ENCODE peak calls at places on chromosome 2, in six cellular contexts. C is cardiac fibroblast, D is epithelial cell of esophagus, F is progenitor cell of endocrine pancreas, B is heart left ventricle, L is tibial nerve. N is an unnamed sample.

GRCh38 chr2:217852812-217853211 is 150.0 kb downstream of the TNS1 start:
- DNase-seq in C (no peak), D (no peak), F (no peak), B (no peak), L (no peak), N (no peak)

GRCh38 chr2:95354925-95355324 is 47.6 kb upstream of the FAHD2A start:
- DNase-seq in C (no peak), D (no peak), F (no peak), B (peak; percentile 6), L (no peak), N (no peak)

GRCh38 chr2:96409543-96410184 is 74.1 kb downstream of the NCAPH start:
- DNase-seq in C (peak; percentile 15), D (no peak), F (no peak), B (peak; percentile 31), L (no peak), N (no peak)

GRCh38 chr2:217792611-217793527 is 209.9 kb downstream of the TNS1 start:
- DNase-seq in C (peak; percentile 39), D (no peak), F (no peak), B (no peak), L (no peak), N (peak; percentile 45)

GRCh38 chr2:240292622-240293021 is 142.8 kb upstream of the GPC1 start:
- DNase-seq in C (no peak), D (no peak), F (no peak), B (no peak), L (no peak), N (no peak)

GRCh38 chr2:144659731-144660275 is 139.9 kb upstream of the ZEB2 start:
- DNase-seq in C (peak; percentile 95), D (peak; percentile 99), F (no peak), B (no peak), L (no peak), N (no peak)

GRCh38 chr2:25473758-25474335 is 132.1 kb upstream of the DNMT3A start:
- DNase-seq in C (no peak), D (no peak), F (no peak), B (peak; percentile 24), L (no peak), N (no peak)

GRCh38 chr2:120472891-120473309 is 127.0 kb downstream of the INHBB start:
- DNase-seq in C (no peak), D (peak; percentile 99), F (no peak), B (no peak), L (no peak), N (no peak)

GRCh38 chr2:130231656-130232055 is 33.4 kb upstream of the TUBA3E start:
- DNase-seq in C (no peak), D (no peak), F (no peak), B (no peak), L (no peak), N (no peak)

GRCh38 chr2:24245986-24246779 is 71.3 kb downstream of the FAM228A start:
- DNase-seq in C (peak; percentile 61), D (peak; percentile 54), F (no peak), B (no peak), L (no peak), N (no peak)

GRCh38 chr2:204150695-204151240 is 214.2 kb downstream of the ICOS start:
- DNase-seq in C (no peak), D (no peak), F (no peak), B (no peak), L (no peak), N (no peak)

GRCh38 chr2:143604172-143604571 is 475.0 kb downstream of the ARHGAP15 start:
- DNase-seq in C (no peak), D (no peak), F (no peak), B (no peak), L (no peak), N (no peak)

GRCh38 chr2:48107326-48107925 is 201.1 kb upstream of the FBXO11 start:
- DNase-seq in C (peak; percentile 85), D (peak; percentile 90), F (no peak), B (no peak), L (no peak), N (no peak)

GRCh38 chr2:150981826-150982225 is 279.8 kb downstream of the RBM43 start:
- DNase-seq in C (peak; percentile 43), D (no peak), F (no peak), B (no peak), L (no peak), N (no peak)

GRCh38 chr2:132547089-132547687 is 122.8 kb downstream of the LYPD1 start:
- DNase-seq in C (peak; percentile 88), D (peak; percentile 80), F (peak; percentile 51), B (peak; percentile 55), L (peak; percentile 51), N (peak; percentile 76)

DNA sequence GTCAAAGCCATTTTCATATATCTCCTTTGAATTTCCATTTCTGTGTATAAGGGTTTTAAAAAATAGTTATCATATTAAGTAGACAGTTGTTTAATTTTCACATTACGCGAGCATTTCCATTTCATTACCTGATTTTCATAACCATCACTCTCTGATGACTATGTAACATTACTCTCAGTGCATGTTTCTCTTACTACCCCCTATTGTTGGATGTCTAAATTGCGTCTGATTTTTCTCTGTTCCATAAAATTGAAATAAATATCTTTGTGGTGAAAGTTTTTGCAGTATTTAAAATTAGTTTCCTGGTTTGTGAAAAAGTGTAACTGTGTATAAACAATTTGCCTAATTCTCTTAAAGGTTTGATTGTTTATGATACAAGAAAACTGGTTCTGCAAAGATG is 123.8 kb downstream of the MYO1B start:
- DNase-seq in C (peak; percentile 41), D (no peak), F (no peak), B (no peak), L (no peak), N (no peak)
- TF ChIP-seq CTCF in C (peak; percentile 46), D (peak; percentile 24), F (peak; percentile 42), B (no peak), L (no peak), N (peak; percentile 61)

GRCh38 chr2:174773191-174773590 is 8.9 kb upstream of the CHRNA1 start:
- DNase-seq in C (no peak), D (no peak), F (no peak), B (no peak), L (no peak), N (no peak)

GRCh38 chr2:174774828-174775227 is 10.6 kb upstream of the CHRNA1 start:
- DNase-seq in C (no peak), D (no peak), F (no peak), B (no peak), L (no peak), N (no peak)

GRCh38 chr2:174772492-174772801 is 8.2 kb upstream of the CHRNA1 start:
- DNase-seq in C (no peak), D (no peak), F (no peak), B (no peak), L (no peak), N (no peak)

GRCh38 chr2:174771136-174771535 is 6.9 kb upstream of the CHRNA1 start:
- DNase-seq in C (no peak), D (no peak), F (no peak), B (no peak), L (no peak), N (no peak)

GRCh38 chr2:174771631-174772491 is 7.6 kb upstream of the CHRNA1 start:
- DNase-seq in C (peak; percentile 85), D (peak; percentile 80), F (peak; percentile 48), B (peak; percentile 78), L (peak; percentile 62), N (peak; percentile 82)
- TF ChIP-seq CTCF in C (peak; percentile 91), D (peak; percentile 88), F (peak; percentile 87), B (peak; percentile 72), L (peak; percentile 68), N (peak; percentile 92)

GRCh38 chr2:5782103-5782502 is 89.9 kb downstream of the SOX11 start:
- DNase-seq in C (no peak), D (no peak), F (no peak), B (no peak), L (no peak), N (no peak)
- TF ChIP-seq CTCF in C (no peak), D (no peak), F (no peak), B (no peak), L (no peak), N (no peak)

DNA sequence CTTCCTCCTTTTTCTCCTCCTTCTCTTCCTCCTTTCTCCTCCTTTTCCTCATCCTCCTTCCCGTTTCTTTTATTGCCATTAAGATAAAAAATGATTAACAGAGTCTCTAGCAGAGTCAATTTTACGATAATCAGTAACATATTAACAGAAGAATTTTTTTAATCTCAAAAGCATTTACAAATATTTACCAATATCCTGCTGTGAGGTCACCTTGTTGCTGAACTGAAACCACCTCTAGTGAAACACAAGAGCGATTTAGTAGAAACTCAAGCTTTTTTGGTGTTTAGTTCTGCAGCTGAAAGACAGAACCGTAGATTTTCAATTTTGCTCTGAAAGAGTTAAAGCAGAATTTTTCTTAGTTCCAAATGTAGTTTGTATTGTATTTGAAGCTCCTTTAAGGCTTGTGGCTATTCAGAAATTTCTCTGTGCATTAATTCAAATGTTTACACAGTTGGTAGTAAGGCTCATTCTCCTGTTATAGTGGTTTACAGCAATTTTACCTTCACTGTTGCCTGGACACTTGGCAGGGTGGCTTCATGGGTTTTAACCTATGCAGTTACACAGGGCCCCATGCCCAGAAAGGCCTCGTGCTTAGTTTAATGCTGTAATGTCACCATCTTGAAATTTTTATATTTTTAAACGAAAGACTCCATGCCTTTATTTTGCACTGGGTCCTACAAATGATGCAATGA is 1106.6 kb upstream of the FAM98A start:
- DNase-seq in C (no peak), D (no peak), F (no peak), B (no peak), L (no peak), N (no peak)
- TF ChIP-seq CTCF in C (no peak), D (no peak), F (no peak), B (no peak), L (no peak), N (no peak)

GRCh38 chr2:125227843-125228392 is 1202.8 kb downstream of the CNTNAP5 start:
- DNase-seq in C (no peak), D (peak; percentile 1), F (no peak), B (no peak), L (no peak), N (no peak)

GRCh38 chr2:125224188-125224587 is 1199.1 kb downstream of the CNTNAP5 start:
- DNase-seq in C (no peak), D (no peak), F (no peak), B (no peak), L (no peak), N (no peak)

GRCh38 chr2:125224830-125225229 is 1199.7 kb downstream of the CNTNAP5 start:
- DNase-seq in C (no peak), D (no peak), F (no peak), B (no peak), L (no peak), N (no peak)
- TF ChIP-seq CTCF in C (no peak), D (no peak), F (no peak), B (no peak), L (no peak), N (no peak)

GRCh38 chr2:17684008-17684407 is 69.6 kb downstream of the SMC6 start:
- DNase-seq in C (no peak), D (no peak), F (no peak), B (no peak), L (no peak), N (no peak)

GRCh38 chr2:17680119-17680518 is 73.5 kb downstream of the SMC6 start:
- DNase-seq in C (peak; percentile 67), D (peak; percentile 41), F (no peak), B (no peak), L (no peak), N (no peak)

GRCh38 chr2:17682098-17682857 is 71.3 kb downstream of the SMC6 start:
- DNase-seq in C (no peak), D (no peak), F (no peak), B (no peak), L (no peak), N (no peak)
- TF ChIP-seq CTCF in C (no peak), D (no peak), F (no peak), B (no peak), L (no peak), N (no peak)

N was measured in type B pancreatic cell.